ENCODE peak calls at places on chromosomes 1 and 21, in five cellular contexts. One of them, this sample, is unnamed.
A peak's percentile ranks its signal among the peaks of the same experiment; 100 is the strongest.

GRCh38 chr1:109635862-109636200 is 16.2 kb downstream of the AMPD2 start:
- DNase-seq in fibroblast of lung: no peak
- DNase-seq in GM12864: no peak
- DNase-seq in astrocyte of the spinal cord: no peak
- DNase-seq in H9: no peak
- DNase-seq in this sample: no peak

GRCh38 chr1:44985747-44986359 is 542 bp downstream of the EIF2B3 start:
- DNase-seq in fibroblast of lung: peak; percentile 11
- DNase-seq in GM12864: no peak
- DNase-seq in astrocyte of the spinal cord: no peak
- DNase-seq in H9: no peak
- DNase-seq in this sample: peak; percentile 8

GRCh38 chr21:42047821-42048613 is 23.1 kb upstream of the UMODL1 start:
- DNase-seq in fibroblast of lung: peak; percentile 100
- DNase-seq in GM12864: no peak
- DNase-seq in astrocyte of the spinal cord: peak; percentile 98
- DNase-seq in H9: no peak
- DNase-seq in this sample: no peak

GRCh38 chr1:66553846-66554245 is 19.9 kb downstream of the SGIP1 start:
- DNase-seq in fibroblast of lung: peak; percentile 78
- DNase-seq in GM12864: no peak
- DNase-seq in astrocyte of the spinal cord: peak; percentile 39
- DNase-seq in H9: no peak
- DNase-seq in this sample: no peak

GRCh38 chr1:234698624-234699023 is 88.6 kb upstream of the IRF2BP2 start:
- DNase-seq in fibroblast of lung: no peak
- DNase-seq in GM12864: no peak
- DNase-seq in astrocyte of the spinal cord: no peak
- DNase-seq in H9: no peak
- DNase-seq in this sample: no peak

GRCh38 chr1:41366428-41367101 is 5.3 kb downstream of the FOXO6 start:
- DNase-seq in fibroblast of lung: no peak
- DNase-seq in GM12864: no peak
- DNase-seq in astrocyte of the spinal cord: no peak
- DNase-seq in H9: no peak
- DNase-seq in this sample: no peak

GRCh38 chr1:61477301-61477700 is 247.6 kb downstream of the TM2D1 start:
- DNase-seq in fibroblast of lung: no peak
- DNase-seq in GM12864: no peak
- DNase-seq in astrocyte of the spinal cord: no peak
- DNase-seq in H9: peak; percentile 35
- DNase-seq in this sample: no peak

GRCh38 chr1:42081475-42081874 is 71.7 kb upstream of the GUCA2B start:
- DNase-seq in fibroblast of lung: no peak
- DNase-seq in GM12864: no peak
- DNase-seq in astrocyte of the spinal cord: no peak
- DNase-seq in H9: no peak
- DNase-seq in this sample: no peak

GRCh38 chr1:46196609-46197008 is 1.6 kb downstream of the POMGNT1 start:
- DNase-seq in fibroblast of lung: no peak
- DNase-seq in GM12864: no peak
- DNase-seq in astrocyte of the spinal cord: no peak
- DNase-seq in H9: no peak
- DNase-seq in this sample: no peak

GRCh38 chr1:221449801-221450470 is 292.0 kb downstream of the DUSP10 start:
- DNase-seq in fibroblast of lung: peak; percentile 71
- DNase-seq in GM12864: no peak
- DNase-seq in astrocyte of the spinal cord: peak; percentile 41
- DNase-seq in H9: no peak
- DNase-seq in this sample: no peak

GRCh38 chr1:22123071-22123390 is 19.9 kb downstream of the WNT4 start:
- DNase-seq in fibroblast of lung: no peak
- DNase-seq in GM12864: no peak
- DNase-seq in astrocyte of the spinal cord: no peak
- DNase-seq in H9: no peak
- DNase-seq in this sample: no peak

GRCh38 chr1:54332781-54333585 is 73.2 kb downstream of the SSBP3 start:
- DNase-seq in fibroblast of lung: no peak
- DNase-seq in GM12864: no peak
- DNase-seq in astrocyte of the spinal cord: no peak
- DNase-seq in H9: no peak
- DNase-seq in this sample: no peak

GRCh38 chr1:92210701-92211100 is 7.0 kb upstream of the C1orf146 start:
- DNase-seq in fibroblast of lung: peak; percentile 58
- DNase-seq in GM12864: no peak
- DNase-seq in astrocyte of the spinal cord: peak; percentile 61
- DNase-seq in H9: no peak
- DNase-seq in this sample: peak; percentile 6

GRCh38 chr1:38241594-38242331 is 195.2 kb upstream of the POU3F1 start:
- DNase-seq in fibroblast of lung: no peak
- DNase-seq in GM12864: no peak
- DNase-seq in astrocyte of the spinal cord: no peak
- DNase-seq in H9: no peak
- DNase-seq in this sample: no peak

GRCh38 chr1:67723620-67724019 is 38.6 kb downstream of the GADD45A start:
- DNase-seq in fibroblast of lung: peak; percentile 87
- DNase-seq in GM12864: no peak
- DNase-seq in astrocyte of the spinal cord: peak; percentile 58
- DNase-seq in H9: no peak
- DNase-seq in this sample: peak; percentile 77

GRCh38 chr1:235908742-235909520 is 42.2 kb upstream of the LYST start:
- DNase-seq in fibroblast of lung: peak; percentile 86
- DNase-seq in GM12864: no peak
- DNase-seq in astrocyte of the spinal cord: peak; percentile 82
- DNase-seq in H9: no peak
- DNase-seq in this sample: peak; percentile 100

GRCh38 chr1:21126324-21126723 is 50.4 kb downstream of the EIF4G3 start:
- DNase-seq in fibroblast of lung: no peak
- DNase-seq in GM12864: no peak
- DNase-seq in astrocyte of the spinal cord: no peak
- DNase-seq in H9: peak; percentile 62
- DNase-seq in this sample: peak; percentile 22

GRCh38 chr1:156682166-156682890 is 5.1 kb upstream of the NES start:
- DNase-seq in fibroblast of lung: no peak
- DNase-seq in GM12864: no peak
- DNase-seq in astrocyte of the spinal cord: no peak
- DNase-seq in H9: peak; percentile 77
- DNase-seq in this sample: no peak

GRCh38 chr1:201826830-201827229 is 2.1 kb upstream of the IPO9 start:
- DNase-seq in fibroblast of lung: peak; percentile 44
- DNase-seq in GM12864: no peak
- DNase-seq in astrocyte of the spinal cord: peak; percentile 45
- DNase-seq in H9: peak; percentile 42
- DNase-seq in this sample: peak; percentile 13

DNA sequence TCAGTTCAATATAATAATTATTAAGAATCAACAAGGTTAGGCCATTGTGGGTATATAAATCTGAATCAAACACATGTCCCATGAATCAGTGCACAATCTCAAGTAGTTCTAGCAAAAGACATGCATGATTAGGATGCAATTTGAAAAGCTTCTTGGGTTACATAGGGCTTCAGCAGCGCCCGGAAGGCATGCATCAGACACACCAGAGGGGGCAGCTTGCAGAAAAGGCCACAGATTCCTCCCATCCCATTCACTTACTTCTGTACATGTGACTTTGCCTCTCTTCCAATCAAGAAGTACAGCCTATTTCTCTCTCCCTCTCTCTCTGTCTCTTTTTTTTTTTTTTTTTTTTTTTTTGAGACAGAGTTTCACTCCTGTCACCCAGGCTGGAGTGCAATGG is 91.8 kb downstream of the KCNN3 start:
- DNase-seq in fibroblast of lung: no peak
- DNase-seq in GM12864: no peak
- DNase-seq in astrocyte of the spinal cord: no peak
- DNase-seq in H9: no peak
- DNase-seq in this sample: no peak
- TF ChIP-seq CTCF in fibroblast of lung: no peak
- TF ChIP-seq CTCF in GM12864: no peak
- TF ChIP-seq CTCF in astrocyte of the spinal cord: no peak
- TF ChIP-seq CTCF in H9: no peak
- TF ChIP-seq CTCF in this sample: no peak

DNA sequence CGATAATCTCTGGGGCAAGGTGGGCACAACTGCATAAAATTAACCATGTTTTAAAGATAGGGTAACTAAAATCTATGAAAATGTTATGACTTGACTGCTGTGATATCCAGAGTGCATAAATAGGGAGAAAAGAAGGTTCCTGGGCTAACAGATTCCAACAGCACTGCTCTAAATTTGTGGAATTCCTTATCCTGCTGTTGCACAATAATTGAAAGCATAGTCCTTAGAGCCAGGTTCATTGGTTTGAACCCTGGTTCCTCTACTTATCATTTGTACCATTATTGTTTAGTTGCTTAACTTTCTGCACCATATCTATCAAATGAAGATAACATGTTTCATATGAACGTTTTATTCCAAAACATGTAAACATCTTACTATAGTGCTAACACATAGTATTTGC is 219.0 kb downstream of the NUF2 start:
- DNase-seq in fibroblast of lung: no peak
- DNase-seq in GM12864: no peak
- DNase-seq in astrocyte of the spinal cord: no peak
- DNase-seq in H9: no peak
- DNase-seq in this sample: no peak
- TF ChIP-seq CTCF in fibroblast of lung: no peak
- TF ChIP-seq CTCF in GM12864: no peak
- TF ChIP-seq CTCF in astrocyte of the spinal cord: no peak
- TF ChIP-seq CTCF in H9: no peak
- TF ChIP-seq CTCF in this sample: no peak

DNA sequence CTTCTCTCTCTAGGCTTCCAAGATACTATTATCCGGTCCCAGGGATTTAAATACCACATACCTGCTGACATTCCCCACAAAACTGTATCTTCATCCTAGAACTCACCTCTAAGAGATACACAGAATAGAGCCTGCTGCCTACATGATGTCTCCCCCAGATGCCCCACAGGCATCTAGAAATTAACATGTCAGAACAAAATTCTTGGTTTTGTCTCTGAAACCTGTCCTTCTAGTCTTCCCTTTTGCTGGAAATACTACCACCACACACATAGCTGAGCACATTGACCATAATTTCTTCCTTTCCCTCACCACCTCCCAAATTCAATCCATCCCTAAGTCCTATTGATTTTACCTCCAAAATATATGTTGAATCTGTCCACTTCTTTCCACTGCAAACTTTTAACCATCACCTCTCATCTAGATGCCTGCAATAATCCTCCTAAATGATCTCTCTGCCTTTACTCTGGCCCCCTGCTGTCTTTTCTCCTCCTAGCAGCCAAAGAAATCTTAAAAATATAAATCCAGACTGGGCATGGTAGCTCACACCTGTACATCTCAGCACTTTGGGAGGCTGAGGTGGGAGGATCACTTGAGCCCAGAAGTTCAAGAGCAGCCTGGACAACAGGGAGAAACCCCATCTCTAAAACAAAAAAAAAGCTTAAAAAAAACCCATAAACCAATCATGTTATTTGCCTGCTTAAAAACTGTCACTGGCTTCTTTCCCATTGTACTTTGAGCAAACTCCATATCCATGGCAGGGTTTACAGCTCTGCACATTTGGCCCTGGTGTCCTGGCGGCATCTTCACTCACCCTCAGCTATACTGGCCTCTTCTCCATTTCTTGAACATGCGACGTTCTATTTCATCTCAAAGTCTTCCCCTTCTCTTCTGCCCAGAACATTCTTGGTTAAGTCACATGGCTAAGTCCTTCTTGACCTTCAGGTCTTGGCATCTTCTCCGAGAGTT is 6.2 kb upstream of the FAM76A start:
- DNase-seq in fibroblast of lung: no peak
- DNase-seq in GM12864: no peak
- DNase-seq in astrocyte of the spinal cord: peak; percentile 2
- DNase-seq in H9: no peak
- DNase-seq in this sample: peak; percentile 10
- TF ChIP-seq CTCF in fibroblast of lung: peak; percentile 53
- TF ChIP-seq CTCF in GM12864: peak; percentile 33
- TF ChIP-seq CTCF in astrocyte of the spinal cord: peak; percentile 30
- TF ChIP-seq CTCF in H9: no peak
- TF ChIP-seq CTCF in this sample: peak; percentile 14

GRCh38 chr1:212698467-212699103 is 1.1 kb downstream of the BATF3 start:
- DNase-seq in fibroblast of lung: no peak
- DNase-seq in GM12864: no peak
- DNase-seq in astrocyte of the spinal cord: no peak
- DNase-seq in H9: no peak
- DNase-seq in this sample: no peak

GRCh38 chr1:212699839-212700596 is at the start of gene BATF3:
- DNase-seq in fibroblast of lung: peak; percentile 18
- DNase-seq in GM12864: no peak
- DNase-seq in astrocyte of the spinal cord: no peak
- DNase-seq in H9: no peak
- DNase-seq in this sample: no peak

GRCh38 chr1:212700892-212701819 is 1.5 kb upstream of the BATF3 start:
- DNase-seq in fibroblast of lung: peak; percentile 66
- DNase-seq in GM12864: no peak
- DNase-seq in astrocyte of the spinal cord: peak; percentile 64
- DNase-seq in H9: peak; percentile 70
- DNase-seq in this sample: peak; percentile 42

GRCh38 chr1:212700597-212700891 is 904 bp upstream of the BATF3 start:
- DNase-seq in fibroblast of lung: no peak
- DNase-seq in GM12864: no peak
- DNase-seq in astrocyte of the spinal cord: no peak
- DNase-seq in H9: no peak
- DNase-seq in this sample: no peak

DNA sequence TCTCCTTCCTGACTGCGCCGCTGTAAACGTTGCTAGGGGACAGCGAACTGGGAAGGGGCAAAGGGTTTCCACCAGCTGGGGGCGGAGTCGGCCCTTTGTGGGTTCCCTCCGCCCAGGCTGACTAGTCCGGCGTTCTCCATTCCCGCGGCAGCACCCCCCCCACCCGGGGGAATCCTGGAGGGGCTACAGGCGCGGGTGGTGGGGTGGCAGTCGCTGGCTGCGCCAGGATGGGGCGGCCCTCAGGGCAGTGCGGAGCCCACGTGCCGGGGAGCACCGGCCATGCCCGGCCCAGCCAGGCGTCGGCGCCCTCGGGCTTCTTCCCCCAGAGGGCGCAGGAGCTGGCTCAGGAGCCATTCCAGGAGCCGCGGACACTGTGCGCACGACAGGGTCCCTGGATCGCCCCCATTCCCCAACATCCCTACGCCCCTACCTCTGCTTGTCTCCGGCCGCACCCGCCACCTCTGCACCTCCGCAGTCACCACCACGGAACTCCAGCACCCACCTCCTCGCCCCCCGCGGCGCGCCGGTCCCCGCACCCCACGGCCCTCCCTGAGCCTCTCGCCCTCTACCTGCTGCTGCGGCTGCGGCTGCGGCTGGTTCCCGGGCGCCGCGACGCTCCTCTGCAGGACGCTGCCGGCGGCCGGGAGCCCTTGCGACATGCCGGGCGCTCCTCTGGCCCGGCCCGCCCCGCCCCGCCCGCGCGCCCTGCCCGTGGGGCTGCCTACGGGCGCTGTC is 369 bp downstream of the BATF3 start:
- DNase-seq in fibroblast of lung: peak; percentile 25
- DNase-seq in GM12864: no peak
- DNase-seq in astrocyte of the spinal cord: peak; percentile 24
- DNase-seq in H9: peak; percentile 84
- DNase-seq in this sample: peak; percentile 59
- TF ChIP-seq CTCF in fibroblast of lung: peak; percentile 46
- TF ChIP-seq CTCF in GM12864: peak; percentile 74
- TF ChIP-seq CTCF in astrocyte of the spinal cord: peak; percentile 47
- TF ChIP-seq CTCF in H9: peak; percentile 80
- TF ChIP-seq CTCF in this sample: peak; percentile 91

This sample was measured in MCF 10A.